ENCODE peak calls at places on chromosomes 13 and 19, in six cellular contexts. K, N, T, F, J and M are unnamed samples.

GRCh38 chr19:39398297-39398864 is 7.2 kb downstream of the MED29 start:
- DNase-seq in K (peak), F (no peak), J (no peak), T (peak), N (no peak), M (no peak)

GRCh38 chr13:71605744-71606143 is 261.3 kb downstream of the DACH1 start:
- DNase-seq in J (no peak), N (no peak), T (no peak), K (no peak), F (no peak), M (peak)

GRCh38 chr19:1041835-1042685 is 2.2 kb downstream of the ABCA7 start:
- DNase-seq in T (no peak), K (peak), N (no peak), F (peak), J (no peak), M (no peak)

GRCh38 chr13:112175162-112176075 is 108.5 kb downstream of the SOX1 start:
- DNase-seq in T (no peak), J (no peak), K (no peak), N (no peak), F (no peak), M (no peak)

GRCh38 chr19:5542665-5543064 is 25.1 kb downstream of the TINCR start:
- DNase-seq in K (no peak), T (no peak), F (no peak), J (no peak), N (peak), M (no peak)

GRCh38 chr13:106526748-106527488 is 8.5 kb downstream of the EFNB2 start:
- DNase-seq in N (no peak), F (no peak), J (no peak), T (no peak), K (no peak), M (no peak)

GRCh38 chr13:67281476-67281875 is 51.3 kb upstream of the PCDH9 start:
- DNase-seq in J (no peak), F (no peak), T (no peak), K (no peak), N (no peak), M (no peak)

GRCh38 chr19:1135454-1135853 is 31.7 kb downstream of the GPX4 start:
- DNase-seq in F (no peak), J (no peak), T (no peak), N (no peak), K (no peak), M (no peak)

GRCh38 chr19:47408156-47408938 is 11.0 kb downstream of the MEIS3 start:
- DNase-seq in N (no peak), K (no peak), T (no peak), J (no peak), F (no peak), M (no peak)

GRCh38 chr13:79966502-79966901 is 374.4 kb downstream of the SPRY2 start:
- DNase-seq in F (no peak), K (no peak), T (no peak), N (peak), J (no peak), M (no peak)

GRCh38 chr13:68173111-68173510 is 943.0 kb upstream of the PCDH9 start:
- DNase-seq in N (no peak), J (no peak), F (no peak), T (no peak), K (no peak), M (no peak)

GRCh38 chr13:59861676-59862075 is 302.1 kb downstream of the DIAPH3 start:
- DNase-seq in K (no peak), F (no peak), J (no peak), N (no peak), T (no peak), M (peak)

GRCh38 chr13:99421271-99421670 is 80.0 kb upstream of the TM9SF2 start:
- DNase-seq in J (no peak), K (no peak), N (no peak), F (no peak), T (no peak), M (no peak)

GRCh38 chr19:4803736-4804695 is 12.5 kb downstream of the FEM1A start:
- DNase-seq in K (peak), T (peak), F (peak), N (peak), J (peak), M (peak)

GRCh38 chr13:20102776-20103175 is 58.1 kb downstream of the GJA3 start:
- DNase-seq in K (no peak), N (no peak), T (no peak), J (no peak), F (no peak), M (no peak)

GRCh38 chr19:44800461-44800860 is 8.4 kb upstream of the BCAM start:
- DNase-seq in N (peak), T (peak), J (peak), F (peak), K (peak), M (peak)

GRCh38 chr19:11192957-11193939 is 4.1 kb downstream of the KANK2 start:
- DNase-seq in J (no peak), N (no peak), F (no peak), K (no peak), T (no peak), M (no peak)

GRCh38 chr19:51651216-51651846 is 4.7 kb upstream of the SIGLEC14 start:
- DNase-seq in N (no peak), F (no peak), J (no peak), K (no peak), T (no peak), M (no peak)

GRCh38 chr19:10965398-10965797 is 4.6 kb downstream of the SMARCA4 start:
- DNase-seq in N (no peak), T (no peak), K (no peak), J (no peak), F (no peak), M (no peak)

GRCh38 chr19:44731622-44732021 is 16.9 kb upstream of the BCL3 start:
- DNase-seq in T (no peak), K (no peak), J (no peak), F (no peak), N (no peak), M (no peak)

GRCh38 chr13:74450525-74450845 is 316.3 kb upstream of the KLF12 start:
- DNase-seq in T (no peak), N (no peak), J (no peak), K (no peak), F (no peak), M (no peak)

GRCh38 chr13:69243366-69243765 is 864.3 kb upstream of the ATXN8OS start:
- DNase-seq in J (no peak), N (no peak), F (no peak), T (no peak), K (no peak), M (no peak)

GRCh38 chr19:39558623-39559117 is 18.7 kb upstream of the EID2 start:
- DNase-seq in K (no peak), J (no peak), N (no peak), F (no peak), T (no peak), M (no peak)

GRCh38 chr19:2648528-2648937 is 54.0 kb downstream of the GNG7 start:
- DNase-seq in N (peak), F (peak), K (peak), J (peak), T (peak), M (peak)

GRCh38 chr19:16394681-16395375 is 70.2 kb downstream of the KLF2 start:
- DNase-seq in N (no peak), T (no peak), K (no peak), F (no peak), J (no peak), M (no peak)

GRCh38 chr19:13208131-13208963 is 58.1 kb downstream of the IER2 start:
- DNase-seq in N (no peak), K (no peak), J (no peak), T (no peak), F (no peak), M (peak)

GRCh38 chr19:44785271-44785670 is 7.6 kb downstream of the CBLC start:
- DNase-seq in N (no peak), F (no peak), T (no peak), J (no peak), K (no peak), M (no peak)

GRCh38 chr19:35909684-35910035 is 1.6 kb upstream of the TYROBP start:
- DNase-seq in K (no peak), N (no peak), F (no peak), T (no peak), J (no peak), M (no peak)

GRCh38 chr13:38602261-38602660 is 84.6 kb upstream of the FREM2 start:
- DNase-seq in T (no peak), F (peak), N (no peak), J (no peak), K (no peak), M (peak)

GRCh38 chr13:59672445-59672844 is 491.3 kb downstream of the DIAPH3 start:
- DNase-seq in K (no peak), N (no peak), T (no peak), J (no peak), F (no peak), M (no peak)

GRCh38 chr19:47040869-47041268 is 7.6 kb downstream of the TMEM160 start:
- DNase-seq in N (no peak), J (no peak), K (no peak), T (no peak), F (peak), M (no peak)

GRCh38 chr13:113952983-113953520 is 20.8 kb downstream of the C13orf46 start:
- DNase-seq in N (no peak), T (no peak), K (no peak), F (no peak), J (no peak), M (no peak)

GRCh38 chr13:74927823-74928222 is 554.1 kb downstream of the TBC1D4 start:
- DNase-seq in K (no peak), J (no peak), N (no peak), T (no peak), F (no peak), M (no peak)

GRCh38 chr19:10748924-10749434 is 31.1 kb downstream of the DNM2 start:
- DNase-seq in J (no peak), K (peak), N (no peak), T (peak), F (peak), M (peak)

DNA sequence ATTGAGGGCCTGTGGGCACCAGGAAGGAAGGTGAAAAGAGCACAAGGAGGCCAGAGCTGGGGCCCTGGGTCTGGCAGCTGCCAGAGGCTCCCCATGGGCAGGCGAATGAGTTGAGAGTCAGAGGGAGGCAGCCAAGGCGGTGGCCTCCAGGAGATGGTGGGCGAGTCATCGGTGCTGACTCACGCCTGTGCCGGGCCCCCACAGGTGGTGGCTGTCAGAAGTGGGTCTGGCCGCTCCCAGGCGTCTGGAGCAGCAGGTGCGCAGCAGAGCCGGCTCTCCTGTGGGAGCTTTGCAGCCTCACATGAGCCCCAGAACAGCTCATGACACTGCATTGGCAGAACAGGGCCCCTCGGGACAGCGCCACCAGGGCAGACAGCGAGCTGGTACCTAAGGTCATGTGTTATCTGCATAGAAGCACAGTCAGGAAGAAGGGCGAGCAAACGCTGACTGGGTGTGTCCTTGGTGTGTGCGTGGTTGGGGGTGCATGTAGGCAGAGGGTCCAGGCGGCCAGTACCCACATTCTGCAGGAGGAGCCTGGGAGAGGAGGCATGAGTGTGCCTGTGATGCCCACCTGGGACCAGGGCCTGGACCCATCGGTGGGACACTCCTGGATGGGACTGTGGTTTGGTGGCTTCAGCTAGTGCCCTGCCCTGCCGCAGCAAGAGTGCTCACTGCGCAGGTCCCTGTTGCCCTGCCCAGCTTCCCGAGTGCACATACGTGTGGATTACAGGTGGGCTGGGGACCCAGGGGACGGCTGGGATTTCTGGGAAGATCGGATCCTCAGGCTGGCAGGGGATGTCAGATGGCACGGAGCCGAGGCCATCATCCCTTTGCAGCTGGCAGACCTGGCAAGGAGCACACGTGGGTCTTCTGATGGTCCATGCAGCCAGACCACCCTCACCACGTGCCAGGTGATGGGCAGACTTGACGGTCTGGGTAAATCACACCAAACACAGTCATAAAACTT is 69.0 kb downstream of the CHST8 start:
- DNase-seq in J (no peak), T (no peak), N (no peak), K (no peak), F (no peak), M (no peak)
- TF ChIP-seq JUN in J (no peak), T (no peak), N (no peak), K (no peak), F (no peak), M (no peak)

GRCh38 chr13:36160297-36160696 is 29.1 kb upstream of the DCLK1 start:
- DNase-seq in K (no peak), J (no peak), F (no peak), T (no peak), N (no peak), M (no peak)

GRCh38 chr13:36158606-36159005 is 27.4 kb upstream of the DCLK1 start:
- DNase-seq in N (no peak), K (no peak), J (no peak), T (no peak), F (no peak), M (no peak)

GRCh38 chr13:36166051-36166450 is 34.9 kb upstream of the DCLK1 start:
- DNase-seq in F (no peak), N (no peak), K (no peak), T (no peak), J (no peak), M (no peak)

GRCh38 chr13:36163303-36163702 is 32.1 kb upstream of the DCLK1 start:
- DNase-seq in T (no peak), J (no peak), N (no peak), F (no peak), K (no peak), M (no peak)

DNA sequence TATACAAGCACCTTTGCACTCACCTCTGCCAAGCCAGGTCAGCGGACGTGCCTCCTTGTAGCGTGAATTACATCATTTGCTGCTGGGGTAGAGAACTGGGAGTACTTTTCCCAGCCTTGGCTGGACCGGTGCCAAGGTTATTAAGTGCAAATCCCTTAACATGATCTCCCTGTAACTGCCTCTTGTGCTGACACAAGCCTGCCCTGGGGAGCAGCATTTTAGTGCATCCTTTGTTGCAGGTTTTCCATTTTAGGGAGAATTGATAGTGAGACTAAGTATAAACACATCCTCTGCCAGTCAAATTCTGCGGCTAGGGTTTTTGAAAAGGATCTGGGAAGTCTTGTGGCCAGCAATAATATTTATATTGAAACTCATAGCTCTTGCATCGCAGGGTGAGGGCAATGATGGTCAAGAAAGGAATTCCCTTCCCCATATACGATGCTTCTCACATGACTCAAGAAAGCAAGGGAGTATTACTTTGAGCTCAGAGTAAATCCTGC is 32.7 kb upstream of the DCLK1 start:
- DNase-seq in T (no peak), J (no peak), K (no peak), F (no peak), N (no peak), M (no peak)
- TF ChIP-seq JUN in T (no peak), J (no peak), K (no peak), F (no peak), N (no peak), M (no peak)

DNA sequence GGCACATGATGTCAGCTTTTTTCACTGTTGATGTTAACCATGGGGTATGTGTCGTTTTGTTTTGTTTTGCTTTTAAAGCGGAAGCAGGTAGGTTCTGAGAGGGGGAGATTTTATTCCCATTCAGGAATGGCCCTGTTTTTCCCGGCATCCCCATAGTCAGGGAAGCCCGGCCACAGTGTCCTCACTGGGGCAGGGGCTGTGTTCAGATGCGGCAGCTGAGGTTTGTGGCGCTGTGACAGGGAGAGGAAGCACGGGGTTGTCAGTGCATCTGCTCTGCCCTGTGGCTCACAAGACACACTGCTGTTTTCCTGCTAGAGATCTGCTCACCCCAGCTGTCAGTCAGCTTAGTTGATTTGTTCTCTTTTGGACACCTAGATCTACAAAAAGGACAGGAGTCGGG is 27.6 kb downstream of the ANKRD27 start:
- DNase-seq in J (no peak), N (no peak), F (no peak), T (no peak), K (no peak), M (no peak)
- TF ChIP-seq JUN in J (no peak), N (no peak), F (no peak), T (no peak), K (no peak), M (no peak)

DNA sequence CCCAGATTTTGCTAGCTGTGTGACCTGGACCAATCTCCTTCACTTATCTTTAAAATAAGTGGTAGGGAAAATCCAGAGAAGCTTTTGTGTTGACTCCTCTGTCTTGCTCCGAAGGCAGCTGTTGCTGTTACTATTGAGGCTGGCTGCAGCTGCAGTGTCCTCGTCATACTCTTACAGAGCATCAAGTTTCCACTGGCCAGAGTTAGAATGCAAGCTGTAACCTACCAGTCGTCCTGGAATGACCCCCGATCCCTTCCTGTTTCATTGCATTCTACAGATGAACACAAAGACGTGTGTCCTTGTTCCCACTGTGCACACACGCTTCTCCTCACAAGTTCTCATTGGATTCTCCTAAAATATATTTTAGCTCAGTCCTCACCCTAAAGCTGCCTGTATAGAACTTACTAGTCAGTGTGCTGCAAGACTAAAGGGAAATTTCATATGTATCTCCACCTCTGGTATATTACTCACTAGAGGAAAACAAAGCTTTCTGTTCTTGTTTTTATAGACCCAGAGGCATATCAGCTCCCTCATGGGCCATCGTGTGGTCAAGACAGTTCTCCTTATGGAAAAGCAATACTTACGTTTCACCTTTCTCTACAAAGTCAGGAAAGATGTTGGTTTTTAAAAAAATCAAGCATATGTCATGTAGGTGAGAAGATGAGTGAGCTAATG is 589.8 kb downstream of the LMO7 start:
- DNase-seq in T (no peak), K (no peak), J (no peak), F (no peak), N (no peak), M (no peak)
- TF ChIP-seq JUN in T (no peak), K (no peak), J (no peak), F (no peak), N (no peak), M (no peak)

GRCh38 chr19:18725755-18726416 is 42.4 kb downstream of the CRTC1 start:
- DNase-seq in J (no peak), N (no peak), F (no peak), T (no peak), K (no peak), M (no peak)
- TF ChIP-seq JUN in J (no peak), N (no peak), F (no peak), T (no peak), K (no peak), M (no peak)

GRCh38 chr13:44188257-44188656 is 185.4 kb upstream of the SERP2 start:
- DNase-seq in F (no peak), T (no peak), N (no peak), J (no peak), K (peak), M (no peak)
- TF ChIP-seq JUN in F (no peak), T (no peak), N (no peak), J (no peak), K (no peak), M (no peak)